ENCODE peak calls at places on chromosomes 13 and 19, in eight cellular contexts. B is AG04450, L is lower lobe of right lung, M is lung, C is A549, U is ovary, V is mesendoderm, R is right cardiac atrium. G is an unnamed sample.

GRCh38 chr19:677201-677600 is 1.0 kb downstream of the FSTL3 start:
- DNase-seq in U (peak), B (peak), M (peak), V (no peak), C (peak), R (peak), L (peak), G (peak)

GRCh38 chr13:32600891-32601290 is 14.6 kb downstream of the PDS5B start:
- DNase-seq in L (no peak), R (no peak), B (no peak), M (no peak), V (no peak), C (no peak), U (no peak), G (no peak)

GRCh38 chr19:56105090-56105701 is 15.9 kb downstream of the ZNF787 start:
- DNase-seq in V (peak), B (no peak), R (peak), M (peak), C (peak), L (peak), U (peak), G (no peak)

GRCh38 chr19:46841458-46842083 is 9.1 kb downstream of the AP2S1 start:
- DNase-seq in R (peak), M (no peak), L (no peak), B (no peak), C (peak), V (no peak), U (no peak), G (peak)

GRCh38 chr13:67281476-67281875 is 51.3 kb upstream of the PCDH9 start:
- DNase-seq in M (no peak), C (no peak), U (no peak), L (no peak), V (no peak), R (no peak), B (no peak), G (no peak)

GRCh38 chr19:6071103-6071485 is 39.2 kb downstream of the RFX2 start:
- DNase-seq in V (no peak), M (peak), L (no peak), C (no peak), R (no peak), B (no peak), U (no peak), G (peak)

GRCh38 chr19:16886305-16886880 is 2.4 kb upstream of the F2RL3 start:
- DNase-seq in R (peak), B (no peak), L (peak), M (peak), V (no peak), C (peak), U (peak), G (no peak)

GRCh38 chr13:27281420-27281819 is 10.8 kb downstream of the RASL11A start:
- DNase-seq in R (no peak), L (no peak), M (no peak), C (no peak), V (no peak), B (no peak), U (no peak), G (no peak)

GRCh38 chr13:97432232-97432916 is 1.6 kb upstream of the RAP2A start:
- DNase-seq in B (no peak), V (no peak), M (no peak), R (no peak), C (no peak), L (no peak), U (no peak), G (no peak)

GRCh38 chr13:97432917-97433726 is 847 bp upstream of the RAP2A start:
- DNase-seq in M (peak), U (peak), B (peak), R (peak), V (peak), C (peak), L (peak), G (peak)

GRCh38 chr13:97429681-97430081 is 4.3 kb upstream of the RAP2A start:
- DNase-seq in B (no peak), L (no peak), V (no peak), U (no peak), R (no peak), M (no peak), C (no peak), G (no peak)

GRCh38 chr13:97431365-97431764 is 2.6 kb upstream of the RAP2A start:
- DNase-seq in C (no peak), V (no peak), M (no peak), B (no peak), R (no peak), L (no peak), U (no peak), G (no peak)

GRCh38 chr13:97430296-97430695 is 3.7 kb upstream of the RAP2A start:
- DNase-seq in C (no peak), L (no peak), B (no peak), V (no peak), U (no peak), M (no peak), R (no peak), G (no peak)
- H3K27ac ChIP-seq in C (no peak), L (no peak), B (no peak), V (no peak), U (no peak), M (no peak), R (no peak), G (no peak)

GRCh38 chr19:41430907-41431306 is 3.7 kb upstream of the B3GNT8 start:
- DNase-seq in V (no peak), R (peak), M (no peak), C (no peak), L (no peak), U (no peak), B (no peak), G (no peak)
- H3K27ac ChIP-seq in V (no peak), R (peak), M (peak), C (no peak), L (no peak), U (no peak), B (no peak), G (no peak)

DNA sequence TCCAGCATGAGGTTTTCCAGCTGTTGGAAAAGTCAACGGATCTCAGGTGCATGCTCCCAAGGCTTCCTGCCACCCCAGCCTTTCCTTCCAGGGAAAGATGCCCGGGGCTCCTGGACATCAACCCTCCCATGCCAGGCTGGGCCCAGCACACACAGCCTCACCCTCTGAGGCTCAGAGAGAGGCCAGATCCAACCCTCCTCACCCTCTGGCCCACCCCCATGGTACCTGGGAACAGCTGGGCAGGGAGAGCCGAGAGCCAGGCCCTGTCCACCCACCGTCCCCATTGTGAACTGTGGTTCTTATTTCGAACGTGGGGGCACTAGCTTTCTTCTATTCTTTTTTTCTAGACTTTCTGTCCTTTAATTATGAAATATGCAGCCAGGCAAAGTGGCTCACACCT is 9.9 kb upstream of the CCNP start:
- DNase-seq in U (no peak), C (no peak), V (no peak), R (no peak), L (peak), B (no peak), M (no peak), G (peak)
- H3K27ac ChIP-seq in U (no peak), C (no peak), V (no peak), R (no peak), L (no peak), B (no peak), M (no peak), G (no peak)

GRCh38 chr13:106506286-106506685 is 29.2 kb downstream of the EFNB2 start:
- DNase-seq in L (no peak), B (no peak), M (no peak), U (no peak), C (no peak), V (no peak), R (no peak), G (no peak)

GRCh38 chr13:106503272-106503671 is 32.2 kb downstream of the EFNB2 start:
- DNase-seq in C (no peak), B (no peak), U (no peak), V (no peak), L (no peak), M (no peak), R (no peak), G (no peak)

GRCh38 chr13:106505295-106505694 is 30.2 kb downstream of the EFNB2 start:
- DNase-seq in C (no peak), R (no peak), M (no peak), B (no peak), V (no peak), U (no peak), L (no peak), G (no peak)

GRCh38 chr13:106500450-106500849 is 35.0 kb downstream of the EFNB2 start:
- DNase-seq in V (no peak), M (no peak), L (no peak), B (no peak), R (no peak), C (no peak), U (no peak), G (no peak)

GRCh38 chr13:106503730-106504129 is 31.7 kb downstream of the EFNB2 start:
- DNase-seq in U (no peak), C (no peak), B (no peak), R (no peak), L (no peak), M (no peak), V (no peak), G (no peak)
- H3K27ac ChIP-seq in U (no peak), C (no peak), B (no peak), R (no peak), L (no peak), M (no peak), V (no peak), G (peak)

GRCh38 chr13:112986470-112986869 is 17.5 kb downstream of the MCF2L start:
- DNase-seq in L (no peak), R (peak), U (no peak), B (no peak), M (no peak), V (no peak), C (no peak), G (no peak)
- H3K27ac ChIP-seq in L (no peak), R (no peak), U (no peak), B (no peak), M (no peak), V (no peak), C (no peak), G (no peak)

GRCh38 chr13:28621439-28621838 is 37.5 kb upstream of the POMP start:
- DNase-seq in B (no peak), U (no peak), V (no peak), C (no peak), L (no peak), R (no peak), M (no peak), G (no peak)
- H3K27ac ChIP-seq in B (no peak), U (no peak), V (no peak), C (no peak), L (peak), R (no peak), M (no peak), G (no peak)

G was measured in RWPE2.